ENCODE peak calls at places on chromosome 11, in four cellular contexts. G is Peyer's patch, X is T-helper 2 cell, A is AG08396. K is an unnamed sample.

GRCh38 chr11:126167476-126167875 is 44.0 kb downstream of the RPUSD4 start:
- DNase-seq in G (no peak), X (no peak), A (no peak), K (no peak)

GRCh38 chr11:124602193-124602592 is 9.0 kb upstream of the PANX3 start:
- DNase-seq in G (no peak), X (no peak), A (peak; percentile 39), K (no peak)

GRCh38 chr11:45252877-45253276 is 33.3 kb downstream of the SYT13 start:
- DNase-seq in G (no peak), X (no peak), A (no peak), K (no peak)

GRCh38 chr11:64053699-64054098 is 18.0 kb downstream of the FLRT1 start:
- DNase-seq in G (no peak), X (no peak), A (no peak), K (no peak)

GRCh38 chr11:19924321-19925115 is 211.9 kb downstream of the NAV2 start:
- DNase-seq in G (no peak), X (no peak), A (no peak), K (no peak)

GRCh38 chr11:33110083-33110482 is 51.2 kb downstream of the CSTF3 start:
- DNase-seq in G (no peak), X (no peak), A (no peak), K (no peak)

GRCh38 chr11:47257518-47258316 is at the start of gene NR1H3:
- DNase-seq in G (peak; percentile 85), X (no peak), A (peak; percentile 76), K (no peak)

GRCh38 chr11:69700278-69701140 is 3.3 kb downstream of the FGF19 start:
- DNase-seq in G (peak; percentile 82), X (no peak), A (peak; percentile 81), K (no peak)